ENCODE peak calls at places on chromosome X, in seven cellular contexts. One of them, this sample, is unnamed.

GRCh38 chrX:80808160-80808735 is 1.4 kb downstream of the BRWD3 start:
- DNase-seq in esophagus muscularis mucosa: no peak
- DNase-seq in transverse colon: peak
- DNase-seq in H9: peak
- DNase-seq in HL-60: peak
- DNase-seq in CD4-positive, alpha-beta T cell: peak
- DNase-seq in hepatocyte: peak
- DNase-seq in this sample: peak

GRCh38 chrX:110310000-110310790 is 7.7 kb downstream of the AMMECR1 start:
- DNase-seq in esophagus muscularis mucosa: no peak
- DNase-seq in transverse colon: no peak
- DNase-seq in H9: no peak
- DNase-seq in HL-60: no peak
- DNase-seq in CD4-positive, alpha-beta T cell: no peak
- DNase-seq in hepatocyte: no peak
- DNase-seq in this sample: no peak

GRCh38 chrX:120568047-120568446 is 7.3 kb upstream of the CUL4B start:
- DNase-seq in esophagus muscularis mucosa: no peak
- DNase-seq in transverse colon: no peak
- DNase-seq in H9: no peak
- DNase-seq in HL-60: no peak
- DNase-seq in CD4-positive, alpha-beta T cell: no peak
- DNase-seq in hepatocyte: no peak
- DNase-seq in this sample: no peak

GRCh38 chrX:111555559-111555958 is 44.1 kb downstream of the SERTM2 start:
- DNase-seq in esophagus muscularis mucosa: no peak
- DNase-seq in transverse colon: no peak
- DNase-seq in H9: peak
- DNase-seq in HL-60: no peak
- DNase-seq in CD4-positive, alpha-beta T cell: no peak
- DNase-seq in hepatocyte: no peak
- DNase-seq in this sample: no peak

GRCh38 chrX:23656684-23657083 is 10.6 kb upstream of the PRDX4 start:
- DNase-seq in esophagus muscularis mucosa: no peak
- DNase-seq in transverse colon: no peak
- DNase-seq in H9: no peak
- DNase-seq in HL-60: no peak
- DNase-seq in CD4-positive, alpha-beta T cell: no peak
- DNase-seq in hepatocyte: no peak
- DNase-seq in this sample: no peak

GRCh38 chrX:44748014-44748413 is 95.8 kb upstream of the DUSP21 start:
- DNase-seq in esophagus muscularis mucosa: no peak
- DNase-seq in transverse colon: no peak
- DNase-seq in H9: no peak
- DNase-seq in HL-60: no peak
- DNase-seq in CD4-positive, alpha-beta T cell: no peak
- DNase-seq in hepatocyte: no peak
- DNase-seq in this sample: peak

GRCh38 chrX:54551801-54552200 is 21.8 kb downstream of the GNL3L start:
- DNase-seq in esophagus muscularis mucosa: no peak
- DNase-seq in transverse colon: no peak
- DNase-seq in H9: no peak
- DNase-seq in HL-60: no peak
- DNase-seq in CD4-positive, alpha-beta T cell: no peak
- DNase-seq in hepatocyte: no peak
- DNase-seq in this sample: no peak

GRCh38 chrX:114095789-114096188 is 488.1 kb upstream of the HTR2C start:
- DNase-seq in esophagus muscularis mucosa: no peak
- DNase-seq in transverse colon: no peak
- DNase-seq in H9: no peak
- DNase-seq in HL-60: no peak
- DNase-seq in CD4-positive, alpha-beta T cell: no peak
- DNase-seq in hepatocyte: no peak
- DNase-seq in this sample: no peak

GRCh38 chrX:86504297-86504696 is 356.0 kb downstream of the DACH2 start:
- DNase-seq in esophagus muscularis mucosa: no peak
- DNase-seq in transverse colon: no peak
- DNase-seq in H9: no peak
- DNase-seq in HL-60: no peak
- DNase-seq in CD4-positive, alpha-beta T cell: no peak
- DNase-seq in hepatocyte: no peak
- DNase-seq in this sample: no peak

GRCh38 chrX:101450052-101450451 is 35.2 kb upstream of the ARMCX4 start:
- DNase-seq in esophagus muscularis mucosa: no peak
- DNase-seq in transverse colon: no peak
- DNase-seq in H9: no peak
- DNase-seq in HL-60: no peak
- DNase-seq in CD4-positive, alpha-beta T cell: no peak
- DNase-seq in hepatocyte: no peak
- DNase-seq in this sample: no peak

GRCh38 chrX:9746148-9746880 is 19.3 kb downstream of the GPR143 start:
- DNase-seq in esophagus muscularis mucosa: no peak
- DNase-seq in transverse colon: no peak
- DNase-seq in H9: no peak
- DNase-seq in HL-60: no peak
- DNase-seq in CD4-positive, alpha-beta T cell: no peak
- DNase-seq in hepatocyte: no peak
- DNase-seq in this sample: peak

GRCh38 chrX:71606536-71607216 is 11.6 kb downstream of the CXCR3 start:
- DNase-seq in esophagus muscularis mucosa: no peak
- DNase-seq in transverse colon: no peak
- DNase-seq in H9: no peak
- DNase-seq in HL-60: no peak
- DNase-seq in CD4-positive, alpha-beta T cell: no peak
- DNase-seq in hepatocyte: no peak
- DNase-seq in this sample: no peak

GRCh38 chrX:7943600-7944245 is 16.5 kb upstream of the PNPLA4 start:
- DNase-seq in esophagus muscularis mucosa: no peak
- DNase-seq in transverse colon: peak
- DNase-seq in H9: no peak
- DNase-seq in HL-60: no peak
- DNase-seq in CD4-positive, alpha-beta T cell: no peak
- DNase-seq in hepatocyte: no peak
- DNase-seq in this sample: peak

GRCh38 chrX:124415115-124415798 is 68.9 kb downstream of the SH2D1A start:
- DNase-seq in esophagus muscularis mucosa: no peak
- DNase-seq in transverse colon: no peak
- DNase-seq in H9: no peak
- DNase-seq in HL-60: no peak
- DNase-seq in CD4-positive, alpha-beta T cell: no peak
- DNase-seq in hepatocyte: no peak
- DNase-seq in this sample: no peak

GRCh38 chrX:2342878-2343277 is 157.9 kb downstream of the DHRSX start:
- DNase-seq in esophagus muscularis mucosa: no peak
- DNase-seq in transverse colon: no peak
- DNase-seq in H9: no peak
- DNase-seq in HL-60: no peak
- DNase-seq in CD4-positive, alpha-beta T cell: no peak
- DNase-seq in hepatocyte: no peak
- DNase-seq in this sample: no peak

GRCh38 chrX:15946783-15947550 is 92.4 kb upstream of the AP1S2 start:
- DNase-seq in esophagus muscularis mucosa: no peak
- DNase-seq in transverse colon: no peak
- DNase-seq in H9: no peak
- DNase-seq in HL-60: no peak
- DNase-seq in CD4-positive, alpha-beta T cell: no peak
- DNase-seq in hepatocyte: peak
- DNase-seq in this sample: peak

GRCh38 chrX:38864165-38864564 is 62.9 kb downstream of the MID1IP1 start:
- DNase-seq in esophagus muscularis mucosa: no peak
- DNase-seq in transverse colon: no peak
- DNase-seq in H9: no peak
- DNase-seq in HL-60: no peak
- DNase-seq in CD4-positive, alpha-beta T cell: no peak
- DNase-seq in hepatocyte: no peak
- DNase-seq in this sample: no peak

GRCh38 chrX:136496359-136496767 is 1.0 kb upstream of the HTATSF1 start:
- DNase-seq in esophagus muscularis mucosa: no peak
- DNase-seq in transverse colon: no peak
- DNase-seq in H9: no peak
- DNase-seq in HL-60: no peak
- DNase-seq in CD4-positive, alpha-beta T cell: no peak
- DNase-seq in hepatocyte: no peak
- DNase-seq in this sample: no peak

GRCh38 chrX:139290310-139290709 is 240.2 kb upstream of the F9 start:
- DNase-seq in esophagus muscularis mucosa: no peak
- DNase-seq in transverse colon: no peak
- DNase-seq in H9: no peak
- DNase-seq in HL-60: no peak
- DNase-seq in CD4-positive, alpha-beta T cell: no peak
- DNase-seq in hepatocyte: no peak
- DNase-seq in this sample: no peak

GRCh38 chrX:42967681-42968080 is 189.7 kb upstream of the PPP1R2C start:
- DNase-seq in esophagus muscularis mucosa: no peak
- DNase-seq in transverse colon: no peak
- DNase-seq in H9: no peak
- DNase-seq in HL-60: no peak
- DNase-seq in CD4-positive, alpha-beta T cell: no peak
- DNase-seq in hepatocyte: no peak
- DNase-seq in this sample: no peak

GRCh38 chrX:16067886-16068515 is 55.4 kb upstream of the GRPR start:
- DNase-seq in esophagus muscularis mucosa: no peak
- DNase-seq in transverse colon: no peak
- DNase-seq in H9: no peak
- DNase-seq in HL-60: no peak
- DNase-seq in CD4-positive, alpha-beta T cell: no peak
- DNase-seq in hepatocyte: no peak
- DNase-seq in this sample: no peak

GRCh38 chrX:1403228-1403627 is 11.3 kb upstream of the SLC25A6 start:
- DNase-seq in esophagus muscularis mucosa: no peak
- DNase-seq in transverse colon: no peak
- DNase-seq in H9: no peak
- DNase-seq in HL-60: no peak
- DNase-seq in CD4-positive, alpha-beta T cell: no peak
- DNase-seq in hepatocyte: no peak
- DNase-seq in this sample: no peak

GRCh38 chrX:124455966-124456365 is 109.6 kb downstream of the SH2D1A start:
- DNase-seq in esophagus muscularis mucosa: no peak
- DNase-seq in transverse colon: no peak
- DNase-seq in H9: no peak
- DNase-seq in HL-60: no peak
- DNase-seq in CD4-positive, alpha-beta T cell: no peak
- DNase-seq in hepatocyte: no peak
- DNase-seq in this sample: no peak

GRCh38 chrX:154490414-154491083 is at the start of gene SLC10A3:
- DNase-seq in esophagus muscularis mucosa: peak
- DNase-seq in transverse colon: peak
- DNase-seq in H9: peak
- DNase-seq in HL-60: peak
- DNase-seq in CD4-positive, alpha-beta T cell: peak
- DNase-seq in hepatocyte: peak
- DNase-seq in this sample: peak

GRCh38 chrX:154488336-154489075 is 1.9 kb downstream of the SLC10A3 start:
- DNase-seq in esophagus muscularis mucosa: no peak
- DNase-seq in transverse colon: no peak
- DNase-seq in H9: no peak
- DNase-seq in HL-60: no peak
- DNase-seq in CD4-positive, alpha-beta T cell: no peak
- DNase-seq in hepatocyte: no peak
- DNase-seq in this sample: no peak

GRCh38 chrX:154487518-154488290 is 1.3 kb upstream of the UBL4A start:
- DNase-seq in esophagus muscularis mucosa: no peak
- DNase-seq in transverse colon: no peak
- DNase-seq in H9: no peak
- DNase-seq in HL-60: no peak
- DNase-seq in CD4-positive, alpha-beta T cell: no peak
- DNase-seq in hepatocyte: no peak
- DNase-seq in this sample: no peak

GRCh38 chrX:154490021-154490413 is 412 bp downstream of the SLC10A3 start:
- DNase-seq in esophagus muscularis mucosa: no peak
- DNase-seq in transverse colon: peak
- DNase-seq in H9: no peak
- DNase-seq in HL-60: peak
- DNase-seq in CD4-positive, alpha-beta T cell: no peak
- DNase-seq in hepatocyte: peak
- DNase-seq in this sample: no peak

DNA sequence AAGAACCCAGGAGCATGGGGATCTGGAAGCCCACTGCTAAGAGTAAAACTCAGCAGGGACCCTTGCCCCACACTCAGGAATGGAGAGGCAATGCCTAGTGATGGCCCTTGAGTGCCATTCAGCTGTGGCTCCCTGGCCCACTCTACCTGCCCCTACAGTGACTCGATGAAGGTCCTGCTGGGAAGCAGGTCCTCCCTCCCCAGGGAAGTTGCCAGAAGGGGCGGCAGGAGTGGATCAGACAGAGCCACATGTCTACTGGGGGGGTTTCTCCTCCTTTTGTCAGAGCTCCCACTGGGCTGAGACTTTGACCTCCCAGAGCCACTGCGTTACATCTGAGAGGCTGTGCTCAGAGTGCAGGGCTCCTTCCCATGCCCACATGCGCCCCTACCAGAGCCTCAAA is 1.2 kb downstream of the SLC10A3 start:
- DNase-seq in esophagus muscularis mucosa: no peak
- DNase-seq in transverse colon: no peak
- DNase-seq in H9: no peak
- DNase-seq in HL-60: no peak
- DNase-seq in CD4-positive, alpha-beta T cell: no peak
- DNase-seq in hepatocyte: no peak
- DNase-seq in this sample: no peak
- H3K27ac ChIP-seq in esophagus muscularis mucosa: peak
- H3K27ac ChIP-seq in transverse colon: peak
- H3K27ac ChIP-seq in H9: no peak
- H3K27ac ChIP-seq in HL-60: no peak
- H3K27ac ChIP-seq in CD4-positive, alpha-beta T cell: peak
- H3K27ac ChIP-seq in hepatocyte: peak
- H3K27ac ChIP-seq in this sample: peak

GRCh38 chrX:28586891-28587635 is at the start of gene IL1RAPL1:
- DNase-seq in esophagus muscularis mucosa: no peak
- DNase-seq in transverse colon: no peak
- DNase-seq in H9: no peak
- DNase-seq in HL-60: no peak
- DNase-seq in CD4-positive, alpha-beta T cell: no peak
- DNase-seq in hepatocyte: peak
- DNase-seq in this sample: peak
- TF ChIP-seq CTCF in esophagus muscularis mucosa: peak
- TF ChIP-seq CTCF in transverse colon: no peak
- TF ChIP-seq CTCF in H9: peak
- TF ChIP-seq CTCF in HL-60: no peak
- TF ChIP-seq CTCF in CD4-positive, alpha-beta T cell: no peak
- TF ChIP-seq CTCF in hepatocyte: peak
- TF ChIP-seq CTCF in this sample: peak

GRCh38 chrX:37763400-37763799 is 16.5 kb upstream of the CYBB start:
- DNase-seq in esophagus muscularis mucosa: no peak
- DNase-seq in transverse colon: no peak
- DNase-seq in H9: no peak
- DNase-seq in HL-60: no peak
- DNase-seq in CD4-positive, alpha-beta T cell: no peak
- DNase-seq in hepatocyte: no peak
- DNase-seq in this sample: no peak
- H3K27ac ChIP-seq in esophagus muscularis mucosa: no peak
- H3K27ac ChIP-seq in transverse colon: no peak
- H3K27ac ChIP-seq in H9: no peak
- H3K27ac ChIP-seq in HL-60: peak
- H3K27ac ChIP-seq in CD4-positive, alpha-beta T cell: no peak
- H3K27ac ChIP-seq in hepatocyte: no peak
- H3K27ac ChIP-seq in this sample: no peak

DNA sequence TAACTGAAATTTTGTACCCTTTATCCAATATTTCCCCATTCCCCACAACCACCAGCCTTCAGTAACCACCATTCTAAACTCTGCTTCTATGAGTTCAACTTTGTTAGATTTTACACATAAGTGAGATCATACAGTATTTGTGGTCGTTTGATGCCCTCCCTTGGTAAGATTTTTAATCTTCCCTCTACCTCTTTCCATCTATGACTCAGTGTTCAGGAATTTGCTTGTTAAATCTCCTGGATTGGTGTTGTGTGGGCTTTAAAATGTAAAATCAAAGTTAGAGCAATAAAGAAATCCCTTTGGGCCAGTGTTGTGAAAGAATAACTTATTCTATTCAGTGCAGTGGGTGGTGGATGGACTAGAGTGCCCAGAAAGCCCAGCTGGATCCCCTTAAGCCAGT is 37.4 kb downstream of the SLC16A2 start:
- DNase-seq in esophagus muscularis mucosa: no peak
- DNase-seq in transverse colon: no peak
- DNase-seq in H9: no peak
- DNase-seq in HL-60: no peak
- DNase-seq in CD4-positive, alpha-beta T cell: no peak
- DNase-seq in hepatocyte: peak
- DNase-seq in this sample: peak
- TF ChIP-seq CTCF in esophagus muscularis mucosa: no peak
- TF ChIP-seq CTCF in transverse colon: no peak
- TF ChIP-seq CTCF in H9: no peak
- TF ChIP-seq CTCF in HL-60: no peak
- TF ChIP-seq CTCF in CD4-positive, alpha-beta T cell: no peak
- TF ChIP-seq CTCF in hepatocyte: peak
- TF ChIP-seq CTCF in this sample: no peak